ENCODE peak calls at places on chromosome 16, in four cellular contexts. A, M, H and U are unnamed samples.

GRCh38 chr16:64392456-64392855 is 729.4 kb downstream of the CDH11 start:
- DNase-seq in H (no peak), M (no peak), A (no peak), U (no peak)

GRCh38 chr16:1572664-1573063 is 39.2 kb downstream of the TMEM204 start:
- DNase-seq in M (no peak), A (no peak), H (no peak), U (no peak)

GRCh38 chr16:47342055-47342454 is 118.8 kb downstream of the ITFG1 start:
- DNase-seq in H (no peak), M (no peak), A (peak), U (no peak)

GRCh38 chr16:1871974-1872635 is at the start of gene MEIOB:
- DNase-seq in H (peak), A (peak), M (peak), U (peak)

GRCh38 chr16:66335704-66336329 is 30.7 kb upstream of the CDH5 start:
- DNase-seq in A (no peak), H (no peak), M (no peak), U (peak)

GRCh38 chr16:2854700-2855309 is 3.2 kb downstream of the PRSS22 start:
- DNase-seq in M (no peak), A (no peak), H (peak), U (no peak)

GRCh38 chr16:24246911-24247607 is 9.1 kb upstream of the CACNG3 start:
- DNase-seq in H (no peak), A (no peak), M (no peak), U (no peak)

GRCh38 chr16:1917665-1918111 is 527 bp downstream of the HS3ST6 start:
- DNase-seq in A (no peak), H (peak), M (peak), U (no peak)

GRCh38 chr16:66043326-66043725 is 323.2 kb upstream of the CDH5 start:
- DNase-seq in M (no peak), H (no peak), A (no peak), U (no peak)

GRCh38 chr16:89365044-89365467 is 125.3 kb downstream of the ANKRD11 start:
- DNase-seq in A (peak), M (no peak), H (no peak), U (no peak)

GRCh38 chr16:6722786-6723185 is 609.9 kb upstream of the RBFOX1 start:
- DNase-seq in M (no peak), A (no peak), H (no peak), U (no peak)

GRCh38 chr16:81445143-81445922 is 725 bp downstream of the CMIP start:
- DNase-seq in H (peak), M (peak), A (peak), U (peak)

GRCh38 chr16:85673529-85674417 is 15.0 kb downstream of the GINS2 start:
- DNase-seq in A (peak), H (no peak), M (no peak), U (no peak)

GRCh38 chr16:7316266-7316888 is 16.3 kb upstream of the RBFOX1 start:
- DNase-seq in A (no peak), M (no peak), H (no peak), U (peak)

GRCh38 chr16:12340151-12340733 is 363.7 kb downstream of the SNX29 start:
- DNase-seq in A (peak), H (peak), M (peak), U (peak)
- TF ChIP-seq EZH2phosphoT487 in A (no peak), H (no peak), M (no peak), U (no peak)

DNA sequence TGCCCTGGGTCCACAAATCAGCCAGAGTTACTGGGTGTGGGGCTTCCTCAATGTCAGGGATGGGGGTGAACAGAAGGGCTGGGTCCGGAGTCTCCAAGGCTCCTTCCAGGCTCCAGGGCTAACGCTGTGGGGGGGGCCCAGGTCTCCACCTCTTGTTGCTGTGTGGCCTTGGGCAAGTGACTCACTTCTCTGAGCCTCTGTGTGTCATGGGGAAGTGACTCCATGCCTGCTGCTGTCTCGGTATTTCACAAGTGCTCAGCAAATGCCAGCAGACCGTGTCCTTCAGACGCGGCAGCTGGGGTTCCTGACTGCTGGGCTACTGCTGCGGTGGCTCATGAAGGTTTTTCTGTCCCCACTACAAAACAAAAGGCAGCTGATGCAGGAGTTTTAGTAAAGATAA is 26.6 kb downstream of the JPH3 start:
- DNase-seq in H (no peak), M (no peak), A (peak), U (no peak)
- H3K4me2 ChIP-seq in H (no peak), M (no peak), A (no peak), U (no peak)

GRCh38 chr16:75732871-75733270 is 6.6 kb upstream of the CPHXL start:
- DNase-seq in A (no peak), H (no peak), M (no peak), U (no peak)

GRCh38 chr16:75726390-75726789 is at the start of gene CPHXL:
- DNase-seq in H (no peak), M (no peak), A (no peak), U (no peak)

DNA sequence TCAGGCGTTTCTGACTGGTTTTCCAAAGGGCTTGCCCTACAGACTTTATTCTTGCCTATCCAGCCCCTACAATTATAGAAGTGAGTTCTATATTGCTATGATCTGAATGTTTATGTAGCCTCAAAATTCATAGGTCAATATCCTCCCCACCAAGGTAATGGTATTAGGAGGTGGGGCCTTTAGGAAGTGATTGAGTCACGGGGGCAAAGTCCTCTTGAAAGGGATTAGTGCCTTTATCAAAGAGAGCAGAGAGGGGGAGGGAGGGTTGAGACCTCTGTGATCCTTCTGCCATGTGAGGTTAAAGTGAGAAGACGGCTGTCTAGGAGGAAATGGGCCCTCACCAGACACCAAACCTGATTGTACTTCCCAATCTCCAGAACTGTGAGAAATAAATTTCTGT is 931 bp upstream of the CPHXL start:
- DNase-seq in H (no peak), A (no peak), M (no peak), U (peak)
- TF ChIP-seq EZH2phosphoT487 in H (no peak), A (no peak), M (no peak), U (no peak)

DNA sequence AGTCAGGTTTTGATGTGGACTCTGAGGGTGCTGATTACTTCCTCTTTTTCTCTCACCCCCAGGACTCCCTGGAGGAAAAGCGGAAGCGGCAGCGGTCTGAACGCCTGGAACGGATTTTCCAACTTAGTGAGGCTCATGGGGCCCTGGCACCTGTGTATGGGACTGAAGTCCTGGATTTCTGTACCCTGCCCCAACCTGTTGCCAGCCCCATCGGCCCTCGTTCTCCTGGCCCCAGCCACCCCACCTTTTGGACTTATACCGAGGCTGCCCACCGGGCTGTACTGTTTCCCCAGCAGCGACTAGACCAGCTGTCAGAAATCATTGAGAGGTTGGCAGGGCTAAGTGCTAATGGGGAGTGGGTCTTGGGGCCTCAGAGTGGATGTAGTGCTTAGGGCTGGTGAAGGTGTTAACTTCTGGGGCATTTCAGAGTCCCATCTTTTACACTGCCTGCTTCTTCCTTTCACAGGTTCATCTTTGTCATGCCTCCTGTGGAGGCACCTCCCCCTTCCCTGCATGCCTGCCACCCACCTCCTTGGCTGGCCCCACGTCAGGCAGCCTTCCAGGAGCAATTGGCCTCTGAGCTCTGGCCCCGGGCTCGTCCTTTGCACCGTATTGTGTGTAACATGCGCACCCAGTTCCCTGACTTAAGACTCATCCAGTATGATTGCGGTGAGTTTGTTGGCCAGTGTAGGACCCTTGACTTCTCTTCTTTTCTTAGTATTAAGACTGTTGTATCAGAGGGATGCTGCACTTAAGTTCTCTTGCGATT is 19.1 kb upstream of the PHKG2 start:
- DNase-seq in A (no peak), H (peak), M (no peak), U (no peak)
- H3K4me2 ChIP-seq in A (no peak), H (peak), M (no peak), U (no peak)

DNA sequence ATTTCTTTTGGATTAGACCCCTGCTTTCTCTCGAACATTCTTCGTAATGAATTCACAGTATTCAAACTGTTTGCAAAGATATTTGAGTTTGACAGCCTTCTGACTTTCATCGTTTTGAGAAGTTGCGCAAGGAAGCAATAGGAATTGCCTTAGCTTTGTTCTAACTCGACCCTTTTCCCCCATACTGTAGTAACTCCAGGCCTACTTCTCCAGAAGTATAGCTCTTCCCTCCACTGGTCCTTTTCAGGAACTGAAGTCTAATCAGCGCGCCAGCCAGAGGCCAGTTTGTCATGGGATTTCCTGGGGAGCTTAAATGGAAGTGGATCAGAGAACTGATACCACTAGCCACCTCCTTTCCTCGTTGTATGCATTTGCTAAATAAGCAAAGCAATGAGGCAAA is 28.0 kb downstream of the CDR2 start:
- DNase-seq in M (no peak), A (no peak), H (no peak), U (no peak)
- TF ChIP-seq EZH2phosphoT487 in M (no peak), A (no peak), H (no peak), U (no peak)

GRCh38 chr16:72945611-72946010 is 102.3 kb downstream of the ZFHX3 start:
- DNase-seq in A (no peak), M (no peak), H (no peak), U (no peak)

GRCh38 chr16:72946063-72946462 is 101.9 kb downstream of the ZFHX3 start:
- DNase-seq in H (no peak), A (no peak), M (no peak), U (no peak)

GRCh38 chr16:72948238-72948559 is 99.7 kb downstream of the ZFHX3 start:
- DNase-seq in H (no peak), M (no peak), A (no peak), U (no peak)

GRCh38 chr16:72946474-72947194 is 101.3 kb downstream of the ZFHX3 start:
- DNase-seq in H (no peak), A (no peak), M (no peak), U (no peak)

DNA sequence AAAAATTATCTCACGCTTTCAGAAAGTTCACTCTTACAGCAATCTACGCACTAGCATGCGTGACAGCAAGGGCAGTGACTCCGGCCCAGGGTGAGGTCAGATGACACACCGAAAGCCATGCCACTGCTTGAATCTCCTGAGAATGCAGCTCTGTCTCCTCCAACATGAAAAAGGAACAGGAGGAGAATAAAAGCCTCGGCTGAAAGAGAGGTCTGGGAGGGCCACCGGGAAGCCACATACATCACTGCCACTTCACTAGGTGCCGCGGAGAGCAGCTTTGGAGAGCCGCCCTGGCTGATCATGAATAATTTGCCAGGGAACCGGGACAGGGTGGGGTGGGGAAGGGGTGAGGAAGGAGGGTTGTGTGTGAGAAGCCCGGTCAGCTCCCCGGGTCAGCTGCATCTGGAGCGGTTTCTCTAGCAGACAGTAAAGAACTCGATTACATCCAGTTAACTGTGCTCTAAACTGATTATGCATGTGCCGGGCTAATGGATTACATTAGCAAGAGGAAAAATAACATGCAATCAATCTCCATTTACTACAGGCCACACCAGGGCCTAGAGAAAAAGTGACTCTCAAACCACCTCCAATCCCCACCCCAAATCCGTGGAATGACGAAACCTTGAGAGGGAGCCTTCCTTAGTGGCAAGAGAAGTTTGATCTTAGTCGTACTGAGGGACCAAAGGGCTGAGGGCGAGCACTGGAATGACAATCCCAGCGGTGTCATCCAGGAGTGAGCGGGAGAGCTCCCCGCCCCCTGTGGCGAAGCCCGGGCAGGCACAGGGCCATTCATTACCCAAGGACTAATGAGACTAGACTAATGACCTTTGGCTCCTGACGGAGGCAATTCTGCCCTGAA is 100.3 kb downstream of the ZFHX3 start:
- DNase-seq in H (no peak), M (peak), A (peak), U (peak)
- H3K4me2 ChIP-seq in H (no peak), M (peak), A (no peak), U (peak)

DNA sequence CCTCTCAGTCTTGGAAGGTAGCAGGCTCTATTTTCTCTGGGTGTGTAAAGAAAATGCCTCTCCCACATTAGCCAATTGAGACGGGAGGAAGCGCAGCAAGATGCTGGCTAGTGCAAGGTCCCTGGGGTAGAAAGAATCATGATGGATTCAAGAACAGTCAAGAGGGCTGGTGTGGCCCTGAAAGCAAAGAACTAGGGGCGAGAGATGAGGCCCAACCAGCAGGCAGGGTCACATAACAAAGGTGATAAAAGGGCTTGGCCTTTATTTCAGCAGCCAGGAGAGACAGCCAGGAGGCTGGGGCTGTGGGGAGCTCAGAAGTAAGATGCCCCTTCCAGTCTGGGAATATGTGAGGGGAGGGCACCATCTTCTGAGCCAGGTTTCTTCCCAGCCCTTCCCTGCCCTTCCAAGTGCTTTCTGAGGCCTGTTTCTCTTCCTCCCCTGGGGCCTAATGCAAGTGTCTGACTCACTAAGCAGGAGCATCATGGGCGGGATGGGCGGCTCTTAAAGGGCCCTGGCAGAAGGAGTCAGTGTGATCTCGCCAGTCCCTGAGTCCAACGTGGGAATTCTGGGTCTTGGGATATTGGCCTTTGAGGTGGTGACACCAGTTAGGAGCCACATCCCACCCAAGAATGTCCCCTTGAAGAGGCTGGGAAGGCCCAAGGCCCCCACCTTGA is 3.9 kb upstream of the NLRC5 start:
- DNase-seq in M (no peak), A (peak), H (no peak), U (peak)
- TF ChIP-seq EZH2phosphoT487 in M (no peak), A (no peak), H (no peak), U (no peak)